ENCODE peak calls at places on chromosomes 4 and X, in four cellular contexts. One of them, this sample, is unnamed.
A peak's percentile ranks its signal among the peaks of the same experiment; 100 is the strongest.

GRCh38 chrX:37846934-37847732 is at the start of gene DYNLT3:
- DNase-seq in vagina: no peak
- DNase-seq in body of pancreas: peak; percentile 88
- DNase-seq in gastrocnemius medialis: peak; percentile 76
- DNase-seq in this sample: peak; percentile 94

GRCh38 chr4:105022811-105023667 is 123.6 kb upstream of the TET2 start:
- DNase-seq in body of pancreas: no peak
- DNase-seq in gastrocnemius medialis: no peak
- DNase-seq in vagina: no peak
- DNase-seq in this sample: no peak

GRCh38 chrX:29257516-29257915 is 670.3 kb downstream of the IL1RAPL1 start:
- DNase-seq in body of pancreas: no peak
- DNase-seq in vagina: no peak
- DNase-seq in gastrocnemius medialis: no peak
- DNase-seq in this sample: no peak

GRCh38 chr4:6716958-6717655 is 1.1 kb downstream of the BLOC1S4 start:
- DNase-seq in body of pancreas: no peak
- DNase-seq in gastrocnemius medialis: no peak
- DNase-seq in vagina: no peak
- DNase-seq in this sample: no peak

GRCh38 chrX:103792916-103793540 is 16.4 kb downstream of the PLP1 start:
- DNase-seq in body of pancreas: no peak
- DNase-seq in vagina: no peak
- DNase-seq in gastrocnemius medialis: no peak
- DNase-seq in this sample: no peak

GRCh38 chr4:110091426-110091825 is 107.0 kb downstream of the ELOVL6 start:
- DNase-seq in body of pancreas: no peak
- DNase-seq in gastrocnemius medialis: no peak
- DNase-seq in vagina: no peak
- DNase-seq in this sample: no peak

GRCh38 chr4:52037730-52038108 is 380 bp downstream of the SGCB start:
- DNase-seq in body of pancreas: no peak
- DNase-seq in gastrocnemius medialis: peak; percentile 75
- DNase-seq in vagina: no peak
- DNase-seq in this sample: no peak

GRCh38 chr4:10639100-10639499 is 45.5 kb downstream of the CLNK start:
- DNase-seq in body of pancreas: no peak
- DNase-seq in gastrocnemius medialis: no peak
- DNase-seq in vagina: no peak
- DNase-seq in this sample: no peak

GRCh38 chrX:123603516-123603915 is 129.3 kb downstream of the THOC2 start:
- DNase-seq in gastrocnemius medialis: no peak
- DNase-seq in vagina: no peak
- DNase-seq in body of pancreas: no peak
- DNase-seq in this sample: no peak

GRCh38 chr4:100938698-100939097 is 408.6 kb downstream of the PPP3CA start:
- DNase-seq in gastrocnemius medialis: no peak
- DNase-seq in body of pancreas: no peak
- DNase-seq in vagina: no peak
- DNase-seq in this sample: no peak

GRCh38 chrX:100447563-100448397 is 37.7 kb upstream of the PCDH19 start:
- DNase-seq in vagina: no peak
- DNase-seq in gastrocnemius medialis: no peak
- DNase-seq in body of pancreas: peak; percentile 52
- DNase-seq in this sample: peak; percentile 88

GRCh38 chrX:51892921-51893745 is at the start of gene MAGED1:
- DNase-seq in gastrocnemius medialis: peak; percentile 81
- DNase-seq in body of pancreas: peak; percentile 94
- DNase-seq in vagina: no peak
- DNase-seq in this sample: peak; percentile 95
- TF ChIP-seq POLR2A in gastrocnemius medialis: peak; percentile 32
- TF ChIP-seq POLR2A in body of pancreas: peak; percentile 93
- TF ChIP-seq POLR2A in vagina: no peak
- TF ChIP-seq POLR2A in this sample: no peak

GRCh38 chr4:47714269-47714668 is 123.6 kb downstream of the CORIN start:
- DNase-seq in body of pancreas: no peak
- DNase-seq in gastrocnemius medialis: no peak
- DNase-seq in vagina: no peak
- DNase-seq in this sample: no peak

GRCh38 chr4:47711183-47711582 is 126.7 kb downstream of the CORIN start:
- DNase-seq in vagina: no peak
- DNase-seq in gastrocnemius medialis: no peak
- DNase-seq in body of pancreas: no peak
- DNase-seq in this sample: no peak

GRCh38 chr4:47716017-47716416 is 121.8 kb downstream of the CORIN start:
- DNase-seq in gastrocnemius medialis: no peak
- DNase-seq in vagina: no peak
- DNase-seq in body of pancreas: no peak
- DNase-seq in this sample: no peak

GRCh38 chr4:47717173-47717572 is 120.7 kb downstream of the CORIN start:
- DNase-seq in vagina: no peak
- DNase-seq in body of pancreas: no peak
- DNase-seq in gastrocnemius medialis: no peak
- DNase-seq in this sample: no peak

GRCh38 chr4:47713156-47713834 is 124.6 kb downstream of the CORIN start:
- DNase-seq in vagina: no peak
- DNase-seq in body of pancreas: no peak
- DNase-seq in gastrocnemius medialis: no peak
- DNase-seq in this sample: no peak
- TF ChIP-seq POLR2A in vagina: no peak
- TF ChIP-seq POLR2A in body of pancreas: no peak
- TF ChIP-seq POLR2A in gastrocnemius medialis: no peak
- TF ChIP-seq POLR2A in this sample: no peak

DNA sequence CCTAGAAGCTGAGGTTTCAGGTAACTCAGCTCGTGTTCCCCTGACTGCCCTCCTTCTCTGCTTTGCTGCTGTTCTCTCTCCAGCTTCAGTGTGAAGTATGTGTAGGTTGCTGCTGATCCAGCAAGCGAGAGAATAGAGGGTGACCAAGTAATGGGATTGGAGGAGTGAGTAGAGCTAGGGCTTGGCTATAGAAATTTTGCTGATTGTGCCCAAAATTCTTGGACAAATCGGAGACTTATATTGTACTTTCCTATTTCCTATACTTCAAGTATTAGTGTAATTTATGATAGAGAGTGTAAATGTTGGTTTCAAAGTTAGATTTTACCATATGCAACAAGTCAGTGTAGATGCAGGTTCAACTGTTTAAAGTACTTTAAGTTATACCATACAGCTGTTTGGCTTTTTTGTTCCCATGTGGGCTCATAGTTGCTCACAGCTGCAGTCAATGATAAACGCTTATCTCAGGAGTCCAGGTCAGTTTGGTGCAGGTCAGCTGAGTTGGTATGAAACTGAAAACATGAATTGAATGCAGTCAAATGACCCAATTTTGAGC is 48.0 kb downstream of the RAPGEF2 start:
- DNase-seq in vagina: no peak
- DNase-seq in gastrocnemius medialis: no peak
- DNase-seq in body of pancreas: peak; percentile 29
- DNase-seq in this sample: no peak
- TF ChIP-seq POLR2A in vagina: no peak
- TF ChIP-seq POLR2A in gastrocnemius medialis: no peak
- TF ChIP-seq POLR2A in body of pancreas: no peak
- TF ChIP-seq POLR2A in this sample: no peak

GRCh38 chrX:40576291-40576690 is 4.5 kb upstream of the ATP6AP2 start:
- DNase-seq in vagina: no peak
- DNase-seq in body of pancreas: no peak
- DNase-seq in gastrocnemius medialis: no peak
- DNase-seq in this sample: no peak

GRCh38 chrX:40573763-40574162 is 7.0 kb upstream of the ATP6AP2 start:
- DNase-seq in gastrocnemius medialis: no peak
- DNase-seq in vagina: no peak
- DNase-seq in body of pancreas: peak; percentile 14
- DNase-seq in this sample: no peak

GRCh38 chrX:40571600-40571999 is 9.2 kb upstream of the ATP6AP2 start:
- DNase-seq in body of pancreas: no peak
- DNase-seq in vagina: no peak
- DNase-seq in gastrocnemius medialis: no peak
- DNase-seq in this sample: peak; percentile 29

GRCh38 chrX:40570346-40571093 is 10.2 kb upstream of the ATP6AP2 start:
- DNase-seq in gastrocnemius medialis: no peak
- DNase-seq in body of pancreas: no peak
- DNase-seq in vagina: no peak
- DNase-seq in this sample: no peak
- TF ChIP-seq POLR2A in gastrocnemius medialis: no peak
- TF ChIP-seq POLR2A in body of pancreas: no peak
- TF ChIP-seq POLR2A in vagina: no peak
- TF ChIP-seq POLR2A in this sample: no peak

DNA sequence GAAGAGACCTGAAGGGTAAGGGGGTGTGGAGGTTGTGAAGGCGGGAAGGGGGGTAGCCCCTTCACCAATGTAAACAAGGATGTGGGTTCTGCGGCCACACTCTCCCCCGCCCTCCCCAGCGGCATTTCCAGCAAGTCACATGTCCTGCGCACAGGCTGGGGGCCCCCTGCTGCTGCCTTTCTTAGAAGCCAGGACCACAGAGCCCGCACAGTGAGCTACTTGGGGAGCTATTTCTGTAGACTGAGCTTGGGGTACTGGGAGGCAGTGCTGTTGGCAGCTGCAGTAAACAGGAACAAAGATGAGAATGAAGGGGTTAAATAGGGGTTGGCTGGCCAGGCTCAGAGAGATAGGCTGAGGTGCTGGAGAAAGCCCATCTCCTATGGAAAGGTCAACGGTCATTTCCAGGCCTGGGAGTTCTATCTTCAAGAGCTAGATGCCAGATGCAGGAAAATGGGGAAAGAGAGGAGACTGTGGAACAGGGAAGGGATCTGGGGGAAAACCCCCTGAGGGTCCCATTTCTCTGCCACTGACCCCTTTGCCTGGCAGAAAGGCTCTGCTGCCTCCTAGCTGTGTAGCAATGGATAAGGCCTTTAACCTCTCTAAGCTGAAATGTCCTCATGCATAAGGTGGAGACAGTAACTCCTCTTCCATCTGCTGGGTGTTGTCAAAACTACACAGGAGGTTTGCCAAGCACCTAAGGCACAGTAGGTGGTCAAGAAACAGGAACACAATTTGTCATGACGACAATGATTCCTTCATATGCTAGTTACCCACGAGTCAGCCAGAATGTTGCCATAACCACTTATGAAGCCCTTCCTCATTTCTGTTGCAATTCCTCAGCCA is 18.5 kb upstream of the PIM2 start:
- DNase-seq in body of pancreas: peak; percentile 29
- DNase-seq in gastrocnemius medialis: peak; percentile 25
- DNase-seq in vagina: no peak
- DNase-seq in this sample: peak; percentile 91
- TF ChIP-seq POLR2A in body of pancreas: no peak
- TF ChIP-seq POLR2A in gastrocnemius medialis: no peak
- TF ChIP-seq POLR2A in vagina: no peak
- TF ChIP-seq POLR2A in this sample: no peak

GRCh38 chrX:71283409-71284143 is at the start of gene NONO:
- DNase-seq in vagina: no peak
- DNase-seq in body of pancreas: peak; percentile 86
- DNase-seq in gastrocnemius medialis: peak; percentile 88
- DNase-seq in this sample: peak; percentile 95
- TF ChIP-seq POLR2A in vagina: no peak
- TF ChIP-seq POLR2A in body of pancreas: peak; percentile 84
- TF ChIP-seq POLR2A in gastrocnemius medialis: peak; percentile 70
- TF ChIP-seq POLR2A in this sample: no peak

GRCh38 chr4:1195109-1195671 is 22.8 kb upstream of the SPON2 start:
- DNase-seq in vagina: no peak
- DNase-seq in body of pancreas: peak; percentile 5
- DNase-seq in gastrocnemius medialis: peak; percentile 29
- DNase-seq in this sample: peak; percentile 85
- TF ChIP-seq POLR2A in vagina: no peak
- TF ChIP-seq POLR2A in body of pancreas: no peak
- TF ChIP-seq POLR2A in gastrocnemius medialis: no peak
- TF ChIP-seq POLR2A in this sample: no peak